ENCODE peak calls at places on chromosomes 13 and 19, in six cellular contexts. X is lower leg skin, R is hepatocyte, N is astrocyte, O is uterus, D is upper lobe of left lung. A is an unnamed sample.

GRCh38 chr13:43933378-43933777 is 53.7 kb downstream of the LACC1 start:
- DNase-seq in D (no peak), X (no peak), O (no peak), R (no peak), N (no peak), A (no peak)

GRCh38 chr13:79392882-79393563 is 13.0 kb downstream of the RBM26 start:
- DNase-seq in X (no peak), D (no peak), O (no peak), R (no peak), N (peak), A (no peak)

GRCh38 chr13:106034201-106034600 is 501.3 kb downstream of the EFNB2 start:
- DNase-seq in O (no peak), D (no peak), N (peak), R (no peak), X (peak), A (no peak)

GRCh38 chr13:114008964-114009589 is 35.2 kb upstream of the C13orf46 start:
- DNase-seq in N (no peak), R (no peak), D (peak), O (no peak), X (no peak), A (no peak)

GRCh38 chr13:33649212-33649917 is 168.6 kb upstream of the RFC3 start:
- DNase-seq in X (no peak), O (peak), D (no peak), N (no peak), R (no peak), A (no peak)

GRCh38 chr13:36848228-36848982 is 29.4 kb downstream of the RFXAP start:
- DNase-seq in O (no peak), N (no peak), D (no peak), R (no peak), X (no peak), A (no peak)

GRCh38 chr19:35013820-35014754 is 14.0 kb downstream of the GRAMD1A start:
- DNase-seq in D (no peak), R (peak), X (no peak), N (no peak), O (no peak), A (no peak)

GRCh38 chr13:79434578-79434977 is 28.5 kb upstream of the RBM26 start:
- DNase-seq in D (no peak), N (peak), R (no peak), O (no peak), X (no peak), A (no peak)

GRCh38 chr19:30061557-30062330 is 119.7 kb downstream of the URI1 start:
- DNase-seq in R (no peak), N (no peak), O (no peak), X (no peak), D (no peak), A (no peak)

GRCh38 chr13:27971236-27971645 is 2.1 kb upstream of the CDX2 start:
- DNase-seq in R (peak), D (no peak), O (no peak), N (no peak), X (no peak), A (no peak)

GRCh38 chr13:63307239-63307638 is 1891.6 kb upstream of the PCDH20 start:
- DNase-seq in D (no peak), N (no peak), O (no peak), R (peak), X (no peak), A (no peak)

GRCh38 chr19:1942078-1942933 is 1.3 kb downstream of the CSNK1G2 start:
- DNase-seq in D (peak), O (peak), R (peak), N (peak), X (peak), A (peak)

GRCh38 chr19:30669329-30670010 is 297.3 kb downstream of the ZNF536 start:
- DNase-seq in D (peak), X (peak), N (no peak), R (peak), O (peak), A (peak)

GRCh38 chr19:16252459-16253205 is 54.9 kb downstream of the AP1M1 start:
- DNase-seq in R (no peak), X (peak), O (no peak), N (no peak), D (peak), A (no peak)

GRCh38 chr13:107994137-107994536 is 221.2 kb downstream of the LIG4 start:
- DNase-seq in D (no peak), N (no peak), O (no peak), R (no peak), X (no peak), A (no peak)

GRCh38 chr13:94346261-94347019 is 133.0 kb downstream of the DCT start:
- DNase-seq in D (no peak), X (no peak), R (no peak), N (no peak), O (no peak), A (no peak)

GRCh38 chr13:64069892-64070291 is 2654.2 kb upstream of the PCDH20 start:
- DNase-seq in N (no peak), D (no peak), O (no peak), R (no peak), X (no peak), A (no peak)

GRCh38 chr19:28934626-28935025 is 278.3 kb downstream of the UQCRFS1 start:
- DNase-seq in N (no peak), R (no peak), O (no peak), D (no peak), X (no peak), A (no peak)

GRCh38 chr13:46675016-46675415 is 121.9 kb downstream of the ESD start:
- DNase-seq in X (no peak), O (no peak), D (no peak), N (no peak), R (no peak), A (no peak)

GRCh38 chr19:2290441-2291184 is 8.6 kb upstream of the PEAK3 start:
- DNase-seq in R (no peak), D (peak), N (no peak), X (no peak), O (no peak), A (no peak)

GRCh38 chr13:112784811-112785418 is 95.1 kb downstream of the ATP11A start:
- DNase-seq in N (no peak), D (no peak), R (no peak), X (no peak), O (no peak), A (peak)

GRCh38 chr19:45791744-45792481 is 732 bp downstream of the DMWD start:
- DNase-seq in R (no peak), D (no peak), N (no peak), O (no peak), X (no peak), A (no peak)

GRCh38 chr13:27151798-27152599 is 19.6 kb downstream of the USP12 start:
- DNase-seq in N (peak), R (peak), O (no peak), X (no peak), D (no peak), A (no peak)

GRCh38 chr19:53192771-53193533 is at the start of gene ZNF665:
- DNase-seq in R (peak), D (peak), O (peak), N (peak), X (peak), A (peak)

GRCh38 chr19:47507031-47507430 is 7.8 kb downstream of the NAPA start:
- DNase-seq in X (no peak), R (peak), O (no peak), D (no peak), N (no peak), A (no peak)

GRCh38 chr13:66994097-66994496 is 236.0 kb downstream of the PCDH9 start:
- DNase-seq in X (no peak), O (no peak), R (peak), N (peak), D (peak), A (peak)

GRCh38 chr13:76292726-76293125 is 593.5 kb downstream of the KCTD12 start:
- DNase-seq in X (no peak), D (no peak), N (no peak), R (no peak), O (no peak), A (no peak)

GRCh38 chr13:27920677-27921420 is 1.0 kb downstream of the PDX1 start:
- DNase-seq in X (no peak), D (peak), R (no peak), N (no peak), O (no peak), A (no peak)

GRCh38 chr13:90485441-90485840 is 862.0 kb upstream of the MIR17HG start:
- DNase-seq in O (no peak), R (no peak), X (peak), D (no peak), N (peak), A (no peak)

GRCh38 chr13:33800646-33801186 is 17.2 kb upstream of the RFC3 start:
- DNase-seq in N (no peak), R (no peak), O (no peak), D (no peak), X (no peak), A (no peak)

GRCh38 chr19:4064073-4064550 is 2.6 kb downstream of the ZBTB7A start:
- DNase-seq in R (peak), D (peak), O (peak), N (no peak), X (no peak), A (no peak)

GRCh38 chr13:90800082-90800746 is 547.3 kb upstream of the MIR17HG start:
- DNase-seq in N (no peak), O (no peak), R (peak), D (no peak), X (peak), A (no peak)

GRCh38 chr13:111460548-111461444 is 140.4 kb downstream of the TEX29 start:
- DNase-seq in N (peak), X (no peak), R (peak), O (no peak), D (no peak), A (peak)
- TF ChIP-seq CTCF in N (peak), X (no peak), R (peak), O (no peak), D (no peak), A (peak)

DNA sequence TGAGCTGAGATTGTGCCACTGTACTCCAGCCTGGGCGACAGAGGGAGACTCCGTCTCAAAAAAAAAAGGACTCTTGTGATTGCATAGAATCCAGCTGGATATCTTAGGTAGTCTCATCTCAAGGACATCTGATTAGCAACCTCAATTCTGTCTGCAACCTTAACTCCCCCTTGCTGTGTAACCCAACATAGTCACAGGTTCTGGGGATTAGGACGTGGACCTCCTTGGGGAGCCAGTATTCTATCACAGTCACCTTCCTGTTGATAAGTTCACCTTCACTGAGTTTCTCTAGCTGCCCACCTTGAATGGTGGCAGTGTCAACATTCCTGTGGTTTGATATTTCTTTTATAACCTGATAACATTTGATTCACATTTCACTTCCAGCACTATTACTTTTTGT is 27.2 kb downstream of the GPR18 start:
- DNase-seq in D (no peak), X (no peak), O (no peak), R (no peak), N (no peak), A (no peak)
- TF ChIP-seq CTCF in D (no peak), X (no peak), O (no peak), R (no peak), N (no peak), A (no peak)

GRCh38 chr19:56222901-56223300 is 20.8 kb downstream of the ZSCAN5C start:
- DNase-seq in X (no peak), D (no peak), R (no peak), N (no peak), O (no peak), A (no peak)

GRCh38 chr19:56221851-56222250 is 19.8 kb downstream of the ZSCAN5C start:
- DNase-seq in X (no peak), D (no peak), O (no peak), N (no peak), R (no peak), A (no peak)

DNA sequence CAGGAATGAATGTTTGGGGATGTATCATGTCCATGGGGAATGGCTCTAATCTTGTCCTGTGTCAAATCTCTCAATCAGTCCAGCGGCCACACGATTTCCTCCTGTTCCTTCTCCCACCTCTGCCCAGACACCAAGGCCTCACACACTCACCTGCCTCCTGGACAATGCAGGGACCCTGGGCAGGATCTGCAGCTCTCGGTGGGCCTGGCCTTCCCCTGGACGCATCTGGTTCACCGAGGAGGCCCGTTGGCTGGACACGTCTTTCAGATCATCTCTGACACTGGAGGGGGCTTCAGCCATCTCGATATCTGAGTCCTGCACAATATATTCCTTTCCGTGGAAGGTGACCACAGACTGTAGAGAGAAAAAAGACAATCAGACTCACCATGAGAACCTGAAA is 21.4 kb downstream of the ZSCAN5C start:
- DNase-seq in O (no peak), D (no peak), N (no peak), X (no peak), R (no peak), A (no peak)
- TF ChIP-seq CTCF in O (no peak), D (no peak), N (no peak), X (no peak), R (no peak), A (no peak)

DNA sequence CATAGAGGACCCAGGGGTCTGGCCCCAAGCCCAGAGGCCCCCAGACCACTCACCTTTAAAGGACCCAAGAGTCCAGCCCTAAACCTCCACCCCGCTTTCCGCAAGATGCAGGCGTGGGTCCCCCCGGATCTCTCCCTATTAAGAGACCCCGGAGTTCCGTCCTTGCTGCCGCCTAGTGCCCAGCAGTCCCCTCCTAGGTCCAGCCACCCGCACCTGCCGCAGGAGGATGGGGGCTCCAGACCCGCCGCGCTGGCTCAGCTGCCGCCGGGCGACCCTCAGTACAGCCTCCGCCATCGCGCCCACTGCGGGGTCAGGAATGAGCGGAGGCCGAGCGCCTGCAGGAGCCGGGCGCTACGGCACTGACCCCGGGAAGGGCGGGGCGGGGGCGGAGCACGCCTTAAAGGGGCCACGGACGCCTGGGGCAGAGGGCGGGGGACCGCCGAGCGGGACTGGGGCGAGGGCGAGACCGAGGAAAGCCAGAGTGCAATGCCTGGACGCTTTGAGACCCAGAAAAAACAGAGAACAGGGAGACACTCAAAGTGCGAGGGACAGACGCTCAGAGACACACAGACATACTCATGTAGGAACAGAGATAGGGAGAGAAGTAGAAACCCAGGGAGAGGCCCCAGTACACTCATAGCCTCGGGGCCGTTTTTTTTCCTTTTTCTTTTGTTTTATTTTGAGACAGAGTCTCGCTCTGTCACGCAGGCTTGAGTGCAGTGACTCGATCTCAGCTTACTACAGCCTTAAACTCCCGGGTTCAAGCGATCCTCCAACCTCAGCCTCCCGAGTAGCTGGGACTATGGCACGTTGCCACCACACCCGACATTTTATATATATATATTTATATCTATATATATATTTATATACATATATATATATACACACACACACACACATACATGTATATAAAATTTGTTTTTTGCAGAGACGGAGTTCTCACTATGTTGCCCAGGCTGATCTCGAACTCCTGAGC is at the start of gene ETHE1:
- DNase-seq in O (peak), N (no peak), R (peak), X (peak), D (peak), A (peak)
- TF ChIP-seq CTCF in O (no peak), N (no peak), R (peak), X (no peak), D (no peak), A (peak)

GRCh38 chr13:48356750-48357149 is 53.2 kb downstream of the RB1 start:
- DNase-seq in X (no peak), N (no peak), O (no peak), D (no peak), R (no peak), A (no peak)
- TF ChIP-seq CTCF in X (no peak), N (no peak), O (no peak), D (no peak), R (no peak), A (no peak)

GRCh38 chr13:25501231-25501630 is 129.5 kb downstream of the ATP8A2 start:
- DNase-seq in N (no peak), X (no peak), R (no peak), O (no peak), D (no peak), A (no peak)

GRCh38 chr13:25502551-25502950 is 130.8 kb downstream of the ATP8A2 start:
- DNase-seq in X (no peak), D (no peak), N (no peak), O (no peak), R (no peak), A (no peak)

GRCh38 chr13:25503856-25504255 is 132.1 kb downstream of the ATP8A2 start:
- DNase-seq in X (no peak), O (no peak), R (no peak), D (no peak), N (no peak), A (no peak)
- TF ChIP-seq CTCF in X (no peak), O (no peak), R (no peak), D (no peak), N (no peak), A (no peak)

GRCh38 chr19:58407658-58408151 is 744 bp upstream of the ZNF584 start:
- DNase-seq in N (no peak), D (no peak), R (peak), O (no peak), X (no peak), A (no peak)

GRCh38 chr19:58406818-58407657 is 1.4 kb upstream of the ZNF584 start:
- DNase-seq in O (no peak), N (no peak), R (peak), X (no peak), D (no peak), A (no peak)

GRCh38 chr19:58409010-58409790 is 751 bp downstream of the ZNF584 start:
- DNase-seq in R (peak), N (no peak), D (no peak), O (no peak), X (no peak), A (no peak)

GRCh38 chr19:58408152-58409009 is at the start of gene ZNF584:
- DNase-seq in N (peak), D (peak), O (peak), X (peak), R (peak), A (peak)
- TF ChIP-seq CTCF in N (no peak), D (peak), O (no peak), X (no peak), R (peak), A (no peak)

GRCh38 chr19:49364083-49364687 is 508 bp downstream of the DKKL1 start:
- DNase-seq in X (no peak), R (no peak), N (no peak), D (peak), O (peak), A (no peak)

GRCh38 chr19:49362048-49362925 is at the start of gene TEAD2:
- DNase-seq in O (peak), R (peak), X (no peak), N (peak), D (peak), A (peak)

GRCh38 chr19:49361438-49362047 is 673 bp downstream of the TEAD2 start:
- DNase-seq in X (peak), D (peak), O (peak), N (peak), R (peak), A (peak)

GRCh38 chr19:49362926-49363264 is 679 bp upstream of the TEAD2 start:
- DNase-seq in D (no peak), O (peak), R (peak), N (peak), X (no peak), A (no peak)

GRCh38 chr19:49363265-49364082 is at the start of gene DKKL1:
- DNase-seq in D (peak), O (peak), N (peak), X (peak), R (peak), A (peak)
- TF ChIP-seq CTCF in D (no peak), O (peak), N (no peak), X (no peak), R (peak), A (no peak)

DNA sequence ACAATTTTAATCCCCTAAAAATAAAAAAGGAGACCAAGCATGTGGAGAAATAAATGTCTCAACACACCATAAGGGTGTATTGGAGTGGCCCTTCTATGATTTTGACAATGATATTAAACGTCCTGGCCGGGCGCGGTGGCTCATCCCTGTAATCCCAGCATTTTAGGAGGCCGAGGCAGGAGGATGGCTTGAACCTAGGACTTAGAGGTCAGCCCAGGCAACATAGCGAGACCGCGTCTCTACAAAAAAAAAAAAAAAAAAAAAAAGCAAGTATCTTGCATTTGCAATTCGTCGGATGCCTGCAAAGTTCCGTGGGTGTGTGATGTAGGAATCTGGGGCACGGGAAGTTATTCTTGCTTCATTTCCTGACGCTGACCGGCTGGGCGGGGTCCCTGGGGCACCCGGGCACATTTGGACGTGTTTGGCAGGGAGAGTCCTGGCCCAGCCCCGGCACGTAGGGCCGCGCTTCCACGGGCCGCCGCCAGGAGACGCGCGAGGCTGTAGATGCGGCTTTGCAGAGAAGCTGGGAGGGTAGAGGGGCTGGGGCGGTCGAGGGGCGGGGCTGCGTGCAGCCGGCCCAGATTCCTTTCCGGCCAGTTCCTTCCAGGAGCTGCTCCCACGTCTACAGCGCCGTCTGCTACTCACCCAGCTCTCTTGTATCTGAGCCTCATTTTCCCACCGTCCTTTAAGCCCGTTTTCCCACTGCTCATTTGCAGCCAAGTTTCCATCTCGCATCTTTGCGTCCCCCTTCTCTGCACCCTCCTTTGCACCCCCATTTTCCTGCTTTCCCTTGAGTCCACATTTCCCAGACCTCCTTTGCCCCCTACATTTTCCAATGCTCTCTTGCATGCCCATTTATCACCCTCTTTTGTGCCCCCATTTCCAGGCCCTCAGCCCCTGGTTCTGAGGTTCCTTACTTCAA is 2.2 kb upstream of the TSPAN16 start:
- DNase-seq in O (peak), N (peak), X (peak), R (peak), D (peak), A (peak)
- TF ChIP-seq CTCF in O (peak), N (peak), X (peak), R (peak), D (peak), A (peak)